ENCODE peak calls at places on chromosomes 3 and 15, in seven cellular contexts. T is NCI-H774; K is SJSA1; V is AG09319; Q is naive thymus-derived CD4-positive, alpha-beta T cell; U is coronary artery; H is Caki2. W is an unnamed sample.

GRCh38 chr15:97961067-97961954 is 808 bp downstream of the ARRDC4 start:
- DNase-seq in V (no peak), T (peak), U (peak), H (peak), Q (no peak), K (no peak), W (no peak)

GRCh38 chr3:32495609-32496008 is 7.0 kb downstream of the CMTM6 start:
- DNase-seq in H (no peak), Q (no peak), K (no peak), U (no peak), V (no peak), T (no peak), W (no peak)

GRCh38 chr15:58066042-58066867 is 744 bp upstream of the ALDH1A2 start:
- DNase-seq in K (peak), U (peak), T (no peak), Q (peak), V (peak), H (peak), W (no peak)

GRCh38 chr3:81910244-81910852 is 148.9 kb upstream of the GBE1 start:
- DNase-seq in V (no peak), U (no peak), Q (peak), T (no peak), K (no peak), H (peak), W (no peak)

GRCh38 chr3:13548696-13549512 is at the start of gene FBLN2:
- DNase-seq in K (no peak), T (no peak), H (no peak), Q (no peak), V (no peak), U (no peak), W (no peak)

GRCh38 chr3:45670995-45671394 is 18.2 kb upstream of the SACM1L start:
- DNase-seq in Q (no peak), K (no peak), U (no peak), T (no peak), V (peak), H (no peak), W (no peak)

GRCh38 chr3:127448671-127449070 is 141.9 kb downstream of the TPRA1 start:
- DNase-seq in H (no peak), K (no peak), Q (no peak), V (no peak), U (no peak), T (no peak), W (no peak)

GRCh38 chr3:38268522-38268921 is 2.9 kb downstream of the SLC22A13 start:
- DNase-seq in K (no peak), Q (no peak), H (no peak), U (no peak), V (no peak), T (no peak), W (no peak)

GRCh38 chr3:94301346-94301745 is 238.5 kb downstream of the NSUN3 start:
- DNase-seq in K (no peak), Q (no peak), V (no peak), T (no peak), U (no peak), H (no peak), W (no peak)

GRCh38 chr3:62046326-62046725 is 327.0 kb downstream of the FEZF2 start:
- DNase-seq in U (no peak), H (no peak), Q (no peak), K (no peak), T (no peak), V (peak), W (no peak)

W was measured in brain pericyte.